ENCODE peak calls at places on chromosome 1, in seven cellular contexts. C is HCT116, T is K562, R is H1, D is GM12878, O is SK-N-SH, L is HepG2. A is an unnamed sample.

GRCh38 chr1:245220381-245220985 is 65.7 kb downstream of the KIF26B start:
- DNase-seq in C (no peak), D (no peak), L (no peak), T (no peak), O (no peak), R (no peak), A (no peak)

GRCh38 chr1:20051218-20051829 is 18.7 kb upstream of the PLA2G5 start:
- DNase-seq in C (no peak), T (no peak), O (no peak), D (no peak), L (no peak), R (no peak), A (no peak)

GRCh38 chr1:115764541-115764940 is 4.0 kb downstream of the CASQ2 start:
- DNase-seq in T (peak), O (peak), D (no peak), L (peak), C (peak), R (no peak), A (peak)

GRCh38 chr1:174800221-174800791 is 199.4 kb upstream of the CACYBP start:
- DNase-seq in C (no peak), T (no peak), R (no peak), L (no peak), O (peak), D (no peak), A (no peak)

GRCh38 chr1:113322439-113322838 is 67.9 kb upstream of the MAGI3 start:
- DNase-seq in O (no peak), R (no peak), L (no peak), D (no peak), T (no peak), C (no peak), A (no peak)

GRCh38 chr1:12402159-12402673 is 172.4 kb downstream of the VPS13D start:
- DNase-seq in L (peak), O (no peak), R (no peak), T (no peak), C (no peak), D (no peak), A (no peak)

GRCh38 chr1:29688477-29689365 is 452.4 kb downstream of the PTPRU start:
- DNase-seq in O (no peak), R (no peak), D (no peak), L (no peak), T (peak), C (no peak), A (no peak)

GRCh38 chr1:169521226-169521625 is 35.5 kb upstream of the SLC19A2 start:
- DNase-seq in L (no peak), D (no peak), T (no peak), R (no peak), O (no peak), C (no peak), A (no peak)

GRCh38 chr1:22533244-22533643 is 30.0 kb upstream of the EPHA8 start:
- DNase-seq in O (peak), D (no peak), L (no peak), R (no peak), C (no peak), T (no peak), A (no peak)

DNA sequence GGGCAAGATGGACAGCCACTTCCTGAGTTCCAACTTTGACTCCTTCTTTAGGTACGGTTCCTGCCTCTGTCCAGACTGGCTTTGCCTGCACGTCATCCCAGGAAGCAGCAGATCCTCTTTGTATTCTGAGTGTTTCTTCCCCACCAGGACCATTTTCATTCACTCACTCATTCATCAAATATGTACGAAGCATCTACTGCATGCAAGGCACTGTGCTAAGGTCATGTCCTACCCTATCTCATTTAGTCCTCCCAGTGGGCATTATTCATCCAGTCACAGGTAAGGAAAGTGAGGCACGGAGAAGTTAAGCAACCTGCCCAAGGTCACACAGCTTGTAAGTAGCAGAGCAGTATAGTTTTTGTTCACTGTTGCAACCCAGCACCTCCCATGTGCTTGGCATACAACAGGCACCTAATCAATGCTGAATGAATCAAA is 13.9 kb downstream of the CRYBG2 start:
- DNase-seq in T (no peak), L (no peak), D (no peak), O (no peak), R (no peak), C (no peak), A (no peak)
- TF ChIP-seq JUND in T (no peak), L (no peak), D (no peak), O (no peak), R (no peak), C (no peak), A (no peak)

DNA sequence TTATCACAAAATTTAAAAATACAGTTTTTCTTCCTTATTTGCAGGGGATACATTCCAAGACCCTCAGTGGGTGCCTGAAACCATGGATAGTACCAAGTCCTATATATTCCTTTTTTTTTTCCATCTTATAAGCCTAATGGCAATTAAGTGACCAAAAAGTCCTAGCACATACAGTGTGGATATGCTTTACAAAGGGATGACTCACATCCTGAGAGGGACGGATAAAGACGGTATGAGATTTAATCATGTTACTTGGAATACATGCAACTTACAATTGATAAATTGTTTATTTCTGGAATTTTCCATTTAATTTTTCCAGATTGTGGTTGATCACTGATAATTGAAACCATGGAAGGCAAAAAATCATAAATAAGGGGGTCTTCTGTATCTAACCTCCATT is 181.2 kb upstream of the BRINP3 start:
- DNase-seq in C (no peak), T (no peak), R (no peak), O (no peak), L (no peak), D (no peak), A (no peak)
- TF ChIP-seq JUND in C (no peak), T (no peak), R (no peak), O (no peak), L (no peak), D (no peak), A (no peak)

DNA sequence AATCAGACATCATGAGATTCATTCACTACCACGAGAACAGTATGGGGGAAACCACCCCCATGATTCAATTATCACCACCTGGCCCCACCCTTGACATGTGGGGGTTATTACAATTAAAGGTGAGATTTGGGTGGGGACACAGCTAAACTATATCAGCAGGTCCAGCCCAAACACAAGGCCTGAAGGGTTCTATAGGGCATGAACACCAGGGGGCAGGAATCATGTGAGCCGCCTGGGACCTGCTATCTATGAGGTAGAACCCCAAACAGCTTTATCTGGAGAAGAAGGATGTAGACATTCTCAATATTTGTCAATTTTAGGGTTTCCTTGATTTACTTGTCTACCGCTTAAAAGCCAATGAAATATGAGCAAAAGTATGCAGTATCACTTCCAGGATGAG is 294.9 kb upstream of the DEPDC1 start:
- DNase-seq in L (no peak), D (no peak), C (peak), T (no peak), R (no peak), O (no peak), A (no peak)
- TF ChIP-seq JUND in L (no peak), D (no peak), C (no peak), T (no peak), R (no peak), O (no peak), A (no peak)

DNA sequence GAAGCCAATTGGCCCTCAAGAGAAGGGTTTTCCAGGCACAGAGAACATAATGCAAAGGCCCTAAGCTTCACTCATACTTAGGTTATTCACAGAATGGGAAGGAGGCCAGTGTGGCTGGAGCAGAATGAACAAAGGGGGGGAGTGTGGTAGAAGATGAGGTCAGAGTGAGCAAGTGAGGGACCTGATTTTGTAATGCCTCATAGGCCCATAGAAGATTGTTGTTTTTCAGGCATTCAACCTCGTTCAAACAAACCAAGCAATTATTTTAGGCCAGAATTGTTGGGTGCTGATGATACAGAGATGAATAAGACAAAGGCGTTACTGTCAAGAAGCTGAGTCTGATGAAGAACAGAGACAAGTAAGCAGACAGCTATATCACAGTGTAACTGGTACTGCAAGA is 54.5 kb upstream of the RAP1A start:
- DNase-seq in R (no peak), L (no peak), T (no peak), D (no peak), C (no peak), O (no peak), A (no peak)
- TF ChIP-seq JUND in R (no peak), L (no peak), T (peak), D (no peak), C (no peak), O (peak), A (no peak)

GRCh38 chr1:2166254-2166653 is 28.3 kb downstream of the FAAP20 start:
- DNase-seq in L (no peak), C (no peak), O (peak), D (no peak), R (no peak), T (no peak), A (peak)
- TF ChIP-seq JUND in L (no peak), C (no peak), O (no peak), D (no peak), R (no peak), T (no peak), A (no peak)

GRCh38 chr1:59730759-59731478 is 83.8 kb upstream of the HOOK1 start:
- DNase-seq in O (no peak), R (no peak), T (peak), L (peak), D (no peak), C (peak), A (no peak)
- TF ChIP-seq JUND in O (peak), R (no peak), T (peak), L (no peak), D (no peak), C (peak), A (no peak)

GRCh38 chr1:53371121-53371666 is 43.3 kb upstream of the LRP8 start:
- DNase-seq in D (no peak), T (no peak), L (no peak), C (no peak), R (no peak), O (peak), A (no peak)

GRCh38 chr1:53370369-53370961 is 42.6 kb upstream of the LRP8 start:
- DNase-seq in T (no peak), C (no peak), L (no peak), D (no peak), O (no peak), R (no peak), A (no peak)

GRCh38 chr1:53373246-53373645 is 45.4 kb upstream of the LRP8 start:
- DNase-seq in T (no peak), D (no peak), O (no peak), C (no peak), R (no peak), L (no peak), A (no peak)

GRCh38 chr1:53372501-53372951 is 44.7 kb upstream of the LRP8 start:
- DNase-seq in L (no peak), C (no peak), R (no peak), D (no peak), T (no peak), O (no peak), A (no peak)

GRCh38 chr1:53371851-53372250 is 44.0 kb upstream of the LRP8 start:
- DNase-seq in O (no peak), D (no peak), R (no peak), C (no peak), T (no peak), L (no peak), A (no peak)
- TF ChIP-seq JUND in O (no peak), D (no peak), R (no peak), C (no peak), T (no peak), L (no peak), A (no peak)

DNA sequence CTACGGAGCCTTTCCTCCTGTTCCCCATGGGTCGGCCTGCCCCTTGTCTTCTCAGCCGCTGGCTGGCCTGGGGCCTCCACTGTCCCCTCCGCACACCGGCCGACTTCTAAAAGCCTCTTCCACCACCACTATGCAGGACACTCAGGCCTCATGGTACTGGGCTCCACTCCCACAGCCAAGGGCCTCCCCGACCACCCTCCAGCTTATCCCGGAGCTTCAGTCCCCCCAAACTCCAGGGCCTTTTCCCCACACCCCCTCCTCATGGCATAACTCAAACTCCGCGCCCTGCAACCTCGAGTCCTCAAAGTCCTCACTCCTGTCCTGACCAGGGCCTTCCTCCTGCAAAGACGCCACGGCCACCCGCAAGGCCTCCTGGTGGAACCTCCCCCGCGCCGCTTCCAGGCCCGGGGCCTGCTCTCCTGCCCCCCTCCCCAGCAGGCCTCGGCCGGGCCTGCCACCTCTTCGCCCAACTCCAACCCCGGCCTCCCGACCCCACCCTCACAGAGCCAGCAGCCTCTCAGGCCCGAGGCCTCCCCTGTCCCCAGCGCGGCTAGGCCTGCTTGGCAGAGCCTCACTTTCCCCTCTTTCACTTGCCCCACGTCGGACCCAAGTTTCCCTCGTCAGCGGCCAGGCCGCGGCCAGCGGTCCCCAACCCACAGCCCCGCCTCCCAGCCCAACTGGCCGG is 1.9 kb downstream of the LRRC41 start:
- DNase-seq in D (no peak), O (peak), C (no peak), R (no peak), T (peak), L (peak), A (no peak)
- TF ChIP-seq JUND in D (no peak), O (no peak), C (no peak), R (no peak), T (no peak), L (no peak), A (no peak)